ENCODE peak calls at places on chromosomes 3 and 15, in nine cellular contexts. One of them, this sample, is unnamed.

GRCh38 chr3:59540241-59540640 is 490.4 kb upstream of the CFAP20DC start:
- DNase-seq in SJSA1: peak; percentile 67
- DNase-seq in ELR: no peak
- DNase-seq in activated T-cell treated with anti-CD3 and anti-CD28 coated beads, Interleukin-2, amount 50 U/mL, for 72 hours: no peak
- DNase-seq in A549: no peak
- DNase-seq in astrocyte: peak; percentile 70
- DNase-seq in HCEC 1CT: no peak
- DNase-seq in activated CD4-positive, alpha-beta T cell treated with anti-CD3 and anti-CD28 coated beads, Interleukin-2, amount 50 U/mL, for 24 hours: no peak
- DNase-seq in left ventricle myocardium inferior: no peak
- DNase-seq in this sample: no peak

GRCh38 chr3:111595239-111595638 is at the start of gene ZBED2:
- DNase-seq in SJSA1: no peak
- DNase-seq in ELR: no peak
- DNase-seq in activated T-cell treated with anti-CD3 and anti-CD28 coated beads, Interleukin-2, amount 50 U/mL, for 72 hours: peak; percentile 63
- DNase-seq in A549: no peak
- DNase-seq in astrocyte: no peak
- DNase-seq in HCEC 1CT: no peak
- DNase-seq in activated CD4-positive, alpha-beta T cell treated with anti-CD3 and anti-CD28 coated beads, Interleukin-2, amount 50 U/mL, for 24 hours: no peak
- DNase-seq in left ventricle myocardium inferior: no peak
- DNase-seq in this sample: no peak

GRCh38 chr15:45121706-45122417 is 7.7 kb downstream of the DUOXA2 start:
- DNase-seq in SJSA1: no peak
- DNase-seq in ELR: peak; percentile 88
- DNase-seq in activated T-cell treated with anti-CD3 and anti-CD28 coated beads, Interleukin-2, amount 50 U/mL, for 72 hours: no peak
- DNase-seq in A549: peak; percentile 26
- DNase-seq in astrocyte: peak; percentile 87
- DNase-seq in HCEC 1CT: peak; percentile 81
- DNase-seq in activated CD4-positive, alpha-beta T cell treated with anti-CD3 and anti-CD28 coated beads, Interleukin-2, amount 50 U/mL, for 24 hours: no peak
- DNase-seq in left ventricle myocardium inferior: no peak
- DNase-seq in this sample: peak; percentile 15

GRCh38 chr15:95346856-95347255 is 983.6 kb upstream of the NR2F2 start:
- DNase-seq in SJSA1: no peak
- DNase-seq in ELR: no peak
- DNase-seq in activated T-cell treated with anti-CD3 and anti-CD28 coated beads, Interleukin-2, amount 50 U/mL, for 72 hours: no peak
- DNase-seq in A549: no peak
- DNase-seq in astrocyte: peak; percentile 47
- DNase-seq in HCEC 1CT: no peak
- DNase-seq in activated CD4-positive, alpha-beta T cell treated with anti-CD3 and anti-CD28 coated beads, Interleukin-2, amount 50 U/mL, for 24 hours: no peak
- DNase-seq in left ventricle myocardium inferior: no peak
- DNase-seq in this sample: no peak

GRCh38 chr15:47422901-47423300 is 294.4 kb upstream of the SEMA6D start:
- DNase-seq in SJSA1: no peak
- DNase-seq in ELR: peak; percentile 17
- DNase-seq in activated T-cell treated with anti-CD3 and anti-CD28 coated beads, Interleukin-2, amount 50 U/mL, for 72 hours: no peak
- DNase-seq in A549: no peak
- DNase-seq in astrocyte: no peak
- DNase-seq in HCEC 1CT: peak; percentile 51
- DNase-seq in activated CD4-positive, alpha-beta T cell treated with anti-CD3 and anti-CD28 coated beads, Interleukin-2, amount 50 U/mL, for 24 hours: no peak
- DNase-seq in left ventricle myocardium inferior: no peak
- DNase-seq in this sample: no peak

GRCh38 chr3:150286390-150287147 is 121.5 kb upstream of the TSC22D2 start:
- DNase-seq in SJSA1: no peak
- DNase-seq in ELR: peak; percentile 73
- DNase-seq in activated T-cell treated with anti-CD3 and anti-CD28 coated beads, Interleukin-2, amount 50 U/mL, for 72 hours: no peak
- DNase-seq in A549: peak; percentile 47
- DNase-seq in astrocyte: peak; percentile 49
- DNase-seq in HCEC 1CT: peak; percentile 55
- DNase-seq in activated CD4-positive, alpha-beta T cell treated with anti-CD3 and anti-CD28 coated beads, Interleukin-2, amount 50 U/mL, for 24 hours: peak; percentile 7
- DNase-seq in left ventricle myocardium inferior: no peak
- DNase-seq in this sample: peak; percentile 76

GRCh38 chr15:82663186-82663600 is 16.0 kb upstream of the CPEB1 start:
- DNase-seq in SJSA1: no peak
- DNase-seq in ELR: peak; percentile 52
- DNase-seq in activated T-cell treated with anti-CD3 and anti-CD28 coated beads, Interleukin-2, amount 50 U/mL, for 72 hours: peak; percentile 41
- DNase-seq in A549: peak; percentile 40
- DNase-seq in astrocyte: peak; percentile 16
- DNase-seq in HCEC 1CT: peak; percentile 40
- DNase-seq in activated CD4-positive, alpha-beta T cell treated with anti-CD3 and anti-CD28 coated beads, Interleukin-2, amount 50 U/mL, for 24 hours: no peak
- DNase-seq in left ventricle myocardium inferior: no peak
- DNase-seq in this sample: peak; percentile 71

GRCh38 chr3:149234671-149235245 is 13.1 kb upstream of the CP start:
- DNase-seq in SJSA1: no peak
- DNase-seq in ELR: no peak
- DNase-seq in activated T-cell treated with anti-CD3 and anti-CD28 coated beads, Interleukin-2, amount 50 U/mL, for 72 hours: no peak
- DNase-seq in A549: no peak
- DNase-seq in astrocyte: no peak
- DNase-seq in HCEC 1CT: no peak
- DNase-seq in activated CD4-positive, alpha-beta T cell treated with anti-CD3 and anti-CD28 coated beads, Interleukin-2, amount 50 U/mL, for 24 hours: no peak
- DNase-seq in left ventricle myocardium inferior: no peak
- DNase-seq in this sample: no peak

This sample was measured in LoVo.